ENCODE peak calls at places on chromosome 20, in ten cellular contexts. L is ovary, Z is aorta, I is NCI-H2081, A is pancreas, N is endodermal cell, X is ureter, J is NCI-H1694 treated with DMSO at 0.1 percent for 48 hours, Q is right atrium auricular region, T is NCI-H1436. E is an unnamed sample.

GRCh38 chr20:11445891-11446290 is 471.8 kb upstream of the BTBD3 start:
- DNase-seq in Z (no peak), X (no peak), I (no peak), A (no peak), T (no peak), J (no peak), N (no peak), L (no peak), Q (no peak), E (no peak)

GRCh38 chr20:17083738-17084137 is 143.1 kb upstream of the PCSK2 start:
- DNase-seq in Z (no peak), T (no peak), Q (no peak), J (no peak), N (peak), I (no peak), A (no peak), X (no peak), L (no peak), E (no peak)

GRCh38 chr20:36097751-36098151 is 56.8 kb upstream of the EPB41L1 start:
- DNase-seq in Z (peak), I (no peak), A (no peak), T (no peak), L (no peak), J (no peak), N (peak), X (no peak), Q (no peak), E (peak)

GRCh38 chr20:440636-441035 is 21.7 kb downstream of the TBC1D20 start:
- DNase-seq in I (no peak), J (no peak), L (no peak), X (no peak), Q (no peak), Z (peak), T (no peak), N (no peak), A (no peak), E (no peak)

GRCh38 chr20:37352611-37352980 is 6.7 kb downstream of the SRC start:
- DNase-seq in X (no peak), Z (no peak), J (no peak), N (peak), L (no peak), I (no peak), Q (no peak), A (no peak), T (no peak), E (peak)

GRCh38 chr20:48614593-48615274 is 213.1 kb downstream of the PREX1 start:
- DNase-seq in A (no peak), J (no peak), L (peak), N (no peak), Z (peak), I (no peak), T (no peak), X (no peak), Q (no peak), E (no peak)

GRCh38 chr20:49635171-49635570 is 67.2 kb upstream of the PTGIS start:
- DNase-seq in Q (no peak), N (no peak), Z (no peak), A (no peak), L (peak), J (no peak), T (no peak), X (no peak), I (no peak), E (peak)

GRCh38 chr20:8664778-8665177 is 404.1 kb upstream of the PLCB4 start:
- DNase-seq in J (no peak), Z (no peak), X (no peak), A (no peak), I (no peak), T (no peak), Q (no peak), L (no peak), N (no peak), E (no peak)

GRCh38 chr20:37365760-37366638 is 20.1 kb downstream of the SRC start:
- DNase-seq in J (no peak), I (no peak), A (no peak), L (no peak), N (no peak), T (no peak), X (no peak), Z (no peak), Q (no peak), E (peak)

GRCh38 chr20:59939052-59939878 is 840 bp downstream of the PPP1R3D start:
- DNase-seq in Z (no peak), N (peak), Q (no peak), I (no peak), X (no peak), J (no peak), A (peak), L (peak), T (no peak), E (peak)

GRCh38 chr20:25543068-25543467 is 42.3 kb downstream of the NINL start:
- DNase-seq in T (no peak), I (no peak), J (no peak), N (no peak), Q (no peak), L (no peak), X (no peak), Z (no peak), A (no peak), E (no peak)

GRCh38 chr20:32462900-32463641 is 104.9 kb downstream of the ASXL1 start:
- DNase-seq in T (no peak), Q (no peak), A (peak), I (no peak), N (no peak), X (no peak), L (no peak), J (no peak), Z (no peak), E (peak)

GRCh38 chr20:47320990-47321805 is 35.3 kb downstream of the ZMYND8 start:
- DNase-seq in L (no peak), X (no peak), Z (no peak), A (peak), Q (no peak), I (no peak), T (no peak), N (no peak), J (no peak), E (no peak)

GRCh38 chr20:25299801-25300200 is 51.9 kb downstream of the PYGB start:
- DNase-seq in A (no peak), L (no peak), I (no peak), T (no peak), Q (no peak), Z (no peak), J (no peak), N (no peak), X (no peak), E (no peak)

GRCh38 chr20:25285091-25285647 is 37.3 kb downstream of the PYGB start:
- DNase-seq in Z (peak), N (peak), T (no peak), X (peak), L (peak), J (peak), A (peak), Q (no peak), I (no peak), E (peak)

GRCh38 chr20:51335329-51335841 is 207.1 kb downstream of the NFATC2 start:
- DNase-seq in J (no peak), Z (no peak), T (no peak), A (no peak), X (no peak), I (no peak), Q (no peak), N (peak), L (no peak), E (no peak)

GRCh38 chr20:38337561-38338140 is 8.6 kb upstream of the LBP start:
- DNase-seq in A (no peak), J (no peak), L (no peak), Z (no peak), N (peak), Q (no peak), I (peak), T (no peak), X (no peak), E (no peak)

GRCh38 chr20:50478162-50479036 is 31.8 kb upstream of the PTPN1 start:
- DNase-seq in N (peak), J (no peak), A (peak), X (peak), T (peak), Q (peak), Z (peak), I (no peak), L (peak), E (peak)

GRCh38 chr20:31721408-31722332 is 998 bp downstream of the BCL2L1 start:
- DNase-seq in N (peak), Q (no peak), A (peak), T (no peak), J (no peak), Z (no peak), I (no peak), L (peak), X (no peak), E (peak)

GRCh38 chr20:50376888-50377459 is 133.2 kb upstream of the PTPN1 start:
- DNase-seq in Z (no peak), T (no peak), Q (no peak), J (no peak), L (no peak), I (no peak), X (no peak), A (no peak), N (no peak), E (no peak)

GRCh38 chr20:25408170-25408547 is 686 bp downstream of the GINS1 start:
- DNase-seq in X (no peak), L (no peak), A (no peak), J (no peak), T (no peak), Q (no peak), I (no peak), Z (no peak), N (no peak), E (no peak)

GRCh38 chr20:46752639-46753235 is 43.3 kb downstream of the SLC2A10 start:
- DNase-seq in Z (peak), I (peak), X (peak), Q (peak), N (peak), A (peak), T (peak), L (peak), J (peak), E (peak)

GRCh38 chr20:14127831-14128230 is 132.5 kb downstream of the MACROD2 start:
- DNase-seq in A (no peak), I (no peak), T (no peak), N (no peak), J (no peak), Q (no peak), L (no peak), Z (no peak), X (no peak), E (no peak)

GRCh38 chr20:48630342-48631075 is 197.3 kb downstream of the PREX1 start:
- DNase-seq in Q (no peak), Z (peak), I (no peak), L (no peak), A (no peak), X (no peak), J (no peak), T (peak), N (peak), E (no peak)

GRCh38 chr20:62181808-62182207 is 1.0 kb upstream of the MTG2 start:
- DNase-seq in I (no peak), Q (no peak), Z (no peak), X (no peak), N (no peak), T (no peak), J (no peak), A (no peak), L (no peak), E (no peak)

E was measured in left colon.